ENCODE peak calls at places on chromosomes 6 and 20, in nine cellular contexts. One of them, this sample, is unnamed.

GRCh38 chr6:11275598-11275997 is 43.1 kb upstream of the NEDD9 start:
- DNase-seq in epithelial cell of prostate: no peak
- DNase-seq in RPMI7951: no peak
- DNase-seq in OCI-LY7: no peak
- DNase-seq in ACHN: peak
- DNase-seq in brain microvascular endothelial cell: no peak
- DNase-seq in GM06990: peak
- DNase-seq in GDM1: no peak
- DNase-seq in upper lobe of right lung: no peak
- DNase-seq in this sample: no peak

GRCh38 chr6:113162739-113163138 is 694.4 kb upstream of the MARCKS start:
- DNase-seq in epithelial cell of prostate: no peak
- DNase-seq in RPMI7951: no peak
- DNase-seq in OCI-LY7: no peak
- DNase-seq in ACHN: no peak
- DNase-seq in brain microvascular endothelial cell: no peak
- DNase-seq in GM06990: no peak
- DNase-seq in GDM1: no peak
- DNase-seq in upper lobe of right lung: no peak
- DNase-seq in this sample: no peak

GRCh38 chr6:159969204-159969912 is 476 bp downstream of the IGF2R start:
- DNase-seq in epithelial cell of prostate: no peak
- DNase-seq in RPMI7951: peak
- DNase-seq in OCI-LY7: peak
- DNase-seq in ACHN: peak
- DNase-seq in brain microvascular endothelial cell: no peak
- DNase-seq in GM06990: peak
- DNase-seq in GDM1: no peak
- DNase-seq in upper lobe of right lung: peak
- DNase-seq in this sample: no peak

GRCh38 chr6:3610206-3610605 is 141.3 kb downstream of the PXDC1 start:
- DNase-seq in epithelial cell of prostate: peak
- DNase-seq in RPMI7951: peak
- DNase-seq in OCI-LY7: no peak
- DNase-seq in ACHN: no peak
- DNase-seq in brain microvascular endothelial cell: peak
- DNase-seq in GM06990: no peak
- DNase-seq in GDM1: no peak
- DNase-seq in upper lobe of right lung: no peak
- DNase-seq in this sample: no peak

GRCh38 chr6:16106991-16107787 is 21.7 kb upstream of the MYLIP start:
- DNase-seq in epithelial cell of prostate: no peak
- DNase-seq in RPMI7951: no peak
- DNase-seq in OCI-LY7: no peak
- DNase-seq in ACHN: no peak
- DNase-seq in brain microvascular endothelial cell: no peak
- DNase-seq in GM06990: no peak
- DNase-seq in GDM1: no peak
- DNase-seq in upper lobe of right lung: no peak
- DNase-seq in this sample: no peak

GRCh38 chr6:159941286-159942113 is 27.4 kb upstream of the IGF2R start:
- DNase-seq in epithelial cell of prostate: no peak
- DNase-seq in RPMI7951: peak
- DNase-seq in OCI-LY7: peak
- DNase-seq in ACHN: peak
- DNase-seq in brain microvascular endothelial cell: peak
- DNase-seq in GM06990: no peak
- DNase-seq in GDM1: peak
- DNase-seq in upper lobe of right lung: no peak
- DNase-seq in this sample: no peak

GRCh38 chr20:3340443-3340842 is 67.0 kb downstream of the DNAAF9 start:
- DNase-seq in epithelial cell of prostate: no peak
- DNase-seq in RPMI7951: no peak
- DNase-seq in OCI-LY7: no peak
- DNase-seq in ACHN: no peak
- DNase-seq in brain microvascular endothelial cell: no peak
- DNase-seq in GM06990: no peak
- DNase-seq in GDM1: no peak
- DNase-seq in upper lobe of right lung: peak
- DNase-seq in this sample: no peak

GRCh38 chr6:153088796-153089195 is 42.3 kb downstream of the RGS17 start:
- DNase-seq in epithelial cell of prostate: no peak
- DNase-seq in RPMI7951: no peak
- DNase-seq in OCI-LY7: no peak
- DNase-seq in ACHN: no peak
- DNase-seq in brain microvascular endothelial cell: no peak
- DNase-seq in GM06990: no peak
- DNase-seq in GDM1: no peak
- DNase-seq in upper lobe of right lung: no peak
- DNase-seq in this sample: no peak

GRCh38 chr6:112027942-112028674 is 25.8 kb upstream of the CCN6 start:
- DNase-seq in epithelial cell of prostate: no peak
- DNase-seq in RPMI7951: no peak
- DNase-seq in OCI-LY7: peak
- DNase-seq in ACHN: no peak
- DNase-seq in brain microvascular endothelial cell: no peak
- DNase-seq in GM06990: peak
- DNase-seq in GDM1: no peak
- DNase-seq in upper lobe of right lung: no peak
- DNase-seq in this sample: no peak

GRCh38 chr6:33813246-33813904 is 9.6 kb upstream of the MLN start:
- DNase-seq in epithelial cell of prostate: no peak
- DNase-seq in RPMI7951: no peak
- DNase-seq in OCI-LY7: no peak
- DNase-seq in ACHN: no peak
- DNase-seq in brain microvascular endothelial cell: no peak
- DNase-seq in GM06990: no peak
- DNase-seq in GDM1: no peak
- DNase-seq in upper lobe of right lung: no peak
- DNase-seq in this sample: peak

GRCh38 chr20:57698867-57699275 is 10.9 kb downstream of the PMEPA1 start:
- DNase-seq in epithelial cell of prostate: no peak
- DNase-seq in RPMI7951: peak
- DNase-seq in OCI-LY7: no peak
- DNase-seq in ACHN: peak
- DNase-seq in brain microvascular endothelial cell: peak
- DNase-seq in GM06990: no peak
- DNase-seq in GDM1: no peak
- DNase-seq in upper lobe of right lung: no peak
- DNase-seq in this sample: no peak

GRCh38 chr20:41361757-41362747 is 4.6 kb downstream of the EMILIN3 start:
- DNase-seq in epithelial cell of prostate: no peak
- DNase-seq in RPMI7951: no peak
- DNase-seq in OCI-LY7: no peak
- DNase-seq in ACHN: no peak
- DNase-seq in brain microvascular endothelial cell: no peak
- DNase-seq in GM06990: no peak
- DNase-seq in GDM1: no peak
- DNase-seq in upper lobe of right lung: no peak
- DNase-seq in this sample: no peak

GRCh38 chr6:76708641-76709331 is 636.3 kb upstream of the IMPG1 start:
- DNase-seq in epithelial cell of prostate: no peak
- DNase-seq in RPMI7951: peak
- DNase-seq in OCI-LY7: no peak
- DNase-seq in ACHN: no peak
- DNase-seq in brain microvascular endothelial cell: no peak
- DNase-seq in GM06990: no peak
- DNase-seq in GDM1: no peak
- DNase-seq in upper lobe of right lung: no peak
- DNase-seq in this sample: no peak

GRCh38 chr20:54063998-54064676 is 6.3 kb downstream of the BCAS1 start:
- DNase-seq in epithelial cell of prostate: no peak
- DNase-seq in RPMI7951: no peak
- DNase-seq in OCI-LY7: no peak
- DNase-seq in ACHN: no peak
- DNase-seq in brain microvascular endothelial cell: no peak
- DNase-seq in GM06990: peak
- DNase-seq in GDM1: no peak
- DNase-seq in upper lobe of right lung: no peak
- DNase-seq in this sample: no peak

GRCh38 chr20:40945754-40946451 is 82.7 kb upstream of the TOP1 start:
- DNase-seq in epithelial cell of prostate: no peak
- DNase-seq in RPMI7951: peak
- DNase-seq in OCI-LY7: peak
- DNase-seq in ACHN: peak
- DNase-seq in brain microvascular endothelial cell: peak
- DNase-seq in GM06990: no peak
- DNase-seq in GDM1: peak
- DNase-seq in upper lobe of right lung: no peak
- DNase-seq in this sample: no peak

GRCh38 chr6:115891111-115891669 is 169.5 kb downstream of the FRK start:
- DNase-seq in epithelial cell of prostate: peak
- DNase-seq in RPMI7951: peak
- DNase-seq in OCI-LY7: no peak
- DNase-seq in ACHN: peak
- DNase-seq in brain microvascular endothelial cell: peak
- DNase-seq in GM06990: no peak
- DNase-seq in GDM1: no peak
- DNase-seq in upper lobe of right lung: no peak
- DNase-seq in this sample: no peak

GRCh38 chr20:12925214-12925755 is 83.5 kb upstream of the SPTLC3 start:
- DNase-seq in epithelial cell of prostate: peak
- DNase-seq in RPMI7951: peak
- DNase-seq in OCI-LY7: peak
- DNase-seq in ACHN: peak
- DNase-seq in brain microvascular endothelial cell: peak
- DNase-seq in GM06990: peak
- DNase-seq in GDM1: peak
- DNase-seq in upper lobe of right lung: no peak
- DNase-seq in this sample: no peak

GRCh38 chr6:32764050-32764449 is 718 bp upstream of the HLA-DQB2 start:
- DNase-seq in epithelial cell of prostate: no peak
- DNase-seq in RPMI7951: no peak
- DNase-seq in OCI-LY7: no peak
- DNase-seq in ACHN: no peak
- DNase-seq in brain microvascular endothelial cell: no peak
- DNase-seq in GM06990: no peak
- DNase-seq in GDM1: no peak
- DNase-seq in upper lobe of right lung: no peak
- DNase-seq in this sample: no peak

GRCh38 chr6:100719883-100720682 is 161.0 kb downstream of the ASCC3 start:
- DNase-seq in epithelial cell of prostate: no peak
- DNase-seq in RPMI7951: peak
- DNase-seq in OCI-LY7: peak
- DNase-seq in ACHN: peak
- DNase-seq in brain microvascular endothelial cell: no peak
- DNase-seq in GM06990: no peak
- DNase-seq in GDM1: no peak
- DNase-seq in upper lobe of right lung: no peak
- DNase-seq in this sample: no peak

GRCh38 chr6:106520711-106521367 is 108.5 kb downstream of the RTN4IP1 start:
- DNase-seq in epithelial cell of prostate: no peak
- DNase-seq in RPMI7951: peak
- DNase-seq in OCI-LY7: peak
- DNase-seq in ACHN: no peak
- DNase-seq in brain microvascular endothelial cell: no peak
- DNase-seq in GM06990: peak
- DNase-seq in GDM1: no peak
- DNase-seq in upper lobe of right lung: peak
- DNase-seq in this sample: no peak

This sample was measured in chondrocyte.